ENCODE peak calls at places on chromosomes 6 and 20, in four cellular contexts. N is fibroblast of mammary gland, C is fibroblast of pulmonary artery, U is neural crest cell. D is an unnamed sample.

GRCh38 chr6:166235666-166236292 is 68.1 kb upstream of the TBXT start:
- DNase-seq in N (no peak), C (no peak), U (no peak), D (no peak)

GRCh38 chr20:36252511-36252910 is 16.2 kb downstream of the AAR2 start:
- DNase-seq in C (no peak), N (no peak), U (no peak), D (no peak)

GRCh38 chr6:147382945-147383554 is 125.4 kb upstream of the SAMD5 start:
- DNase-seq in U (no peak), N (peak; percentile 51), C (peak; percentile 69), D (no peak)

GRCh38 chr6:14035448-14035847 is 82.1 kb upstream of the CD83 start:
- DNase-seq in C (peak; percentile 75), N (peak; percentile 82), U (no peak), D (no peak)

GRCh38 chr6:169833258-169833794 is 81.9 kb downstream of the ERMARD start:
- DNase-seq in C (no peak), N (peak; percentile 15), U (no peak), D (no peak)

GRCh38 chr6:125259354-125259736 is 42.4 kb downstream of the HDDC2 start:
- DNase-seq in C (no peak), U (no peak), N (no peak), D (no peak)

GRCh38 chr6:73032586-73032985 is 192.7 kb downstream of the KHDC1L start:
- DNase-seq in U (no peak), C (peak; percentile 6), N (peak; percentile 38), D (no peak)

GRCh38 chr6:30543824-30544223 is 12.5 kb downstream of the GNL1 start:
- DNase-seq in N (no peak), U (no peak), C (no peak), D (no peak)

GRCh38 chr6:109791301-109791700 is 100.2 kb downstream of the FIG4 start:
- DNase-seq in N (peak; percentile 86), C (no peak), U (no peak), D (no peak)

GRCh38 chr20:22984611-22985010 is 50.5 kb upstream of the SSTR4 start:
- DNase-seq in C (no peak), N (no peak), U (no peak), D (no peak)

GRCh38 chr6:39844866-39845265 is 52.7 kb downstream of the DAAM2 start:
- DNase-seq in C (no peak), U (no peak), N (no peak), D (no peak)

GRCh38 chr6:39841923-39842322 is 49.7 kb downstream of the DAAM2 start:
- DNase-seq in U (no peak), N (no peak), C (no peak), D (no peak)

GRCh38 chr6:39841291-39841690 is 49.1 kb downstream of the DAAM2 start:
- DNase-seq in N (no peak), C (no peak), U (no peak), D (no peak)

GRCh38 chr6:39840781-39841180 is 48.6 kb downstream of the DAAM2 start:
- DNase-seq in U (no peak), C (no peak), N (no peak), D (no peak)

DNA sequence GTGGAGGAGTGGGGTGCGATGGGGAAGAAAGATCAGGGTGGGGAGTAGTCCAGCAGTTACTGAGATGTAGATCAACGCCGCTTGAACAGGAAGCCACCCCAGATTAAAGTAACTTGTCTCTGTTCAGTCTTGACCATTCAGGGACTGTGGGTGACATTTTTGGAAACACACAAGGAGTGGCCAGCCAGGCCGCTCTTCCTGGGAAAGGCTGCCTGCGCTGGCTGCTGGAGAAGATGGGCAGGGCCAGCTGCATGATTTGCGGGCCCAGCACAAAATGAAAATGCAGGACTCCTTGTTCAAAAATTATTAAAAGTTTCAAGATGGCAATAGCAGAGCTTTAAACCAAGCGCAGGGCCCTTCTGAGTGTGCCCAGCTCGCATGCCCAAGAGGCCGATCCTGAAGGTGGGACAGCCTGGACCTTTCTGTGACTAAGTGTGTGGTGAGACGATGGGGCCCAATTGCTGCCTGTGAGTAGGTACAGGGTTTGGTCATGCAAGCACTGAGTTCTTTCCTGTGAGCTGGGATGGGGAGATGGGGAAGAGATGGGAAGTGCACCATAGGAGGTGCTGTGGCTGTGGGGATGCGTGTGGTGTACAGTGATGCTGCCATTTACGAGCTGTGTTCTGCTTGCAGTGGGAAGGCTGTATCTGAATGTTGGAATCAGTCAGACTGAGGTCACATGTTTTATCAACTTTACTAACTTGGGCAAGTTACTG is 51.3 kb downstream of the DAAM2 start:
- DNase-seq in U (no peak), C (peak; percentile 41), N (peak; percentile 30), D (no peak)
- TF ChIP-seq CTCF in U (no peak), C (peak; percentile 38), N (peak; percentile 26), D (no peak)

GRCh38 chr6:122180132-122180531 is 219.3 kb upstream of the HSF2 start:
- DNase-seq in C (no peak), N (peak; percentile 21), U (no peak), D (no peak)
- TF ChIP-seq CTCF in C (no peak), N (peak; percentile 10), U (peak; percentile 25), D (peak; percentile 46)

DNA sequence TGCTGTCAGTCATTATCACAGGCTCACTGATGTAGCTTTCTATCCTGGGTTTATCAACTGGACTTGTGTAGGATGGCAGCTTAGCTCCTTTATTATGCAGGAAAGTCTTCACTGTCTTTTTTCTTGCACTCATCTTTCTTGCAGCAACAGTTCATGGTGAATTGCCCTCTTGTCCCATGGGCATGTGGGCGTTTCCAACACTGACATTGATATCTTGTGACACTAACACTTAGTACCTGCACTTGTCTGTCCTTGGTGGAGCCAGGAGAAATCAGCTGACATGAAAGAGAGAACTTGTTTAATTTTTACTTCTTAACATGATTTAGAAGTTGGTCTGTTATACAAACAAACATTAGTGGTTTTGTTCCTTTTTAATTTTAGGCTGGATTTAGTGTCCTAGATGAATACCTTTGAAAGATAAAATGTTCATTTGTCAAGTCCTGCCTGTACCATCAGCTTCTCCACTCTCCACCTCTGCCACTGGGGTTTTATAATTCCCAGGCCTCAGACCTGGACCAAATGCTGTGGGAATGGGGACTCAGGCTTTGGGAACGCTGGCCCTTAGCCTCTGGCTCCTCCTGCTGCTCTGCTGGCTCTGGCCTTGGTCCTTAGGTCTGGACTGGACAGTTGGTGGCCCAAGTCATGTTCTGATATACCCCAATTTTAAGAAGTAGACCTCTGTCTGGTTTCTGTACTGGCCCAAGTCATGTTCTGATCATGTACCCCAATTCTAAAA is 161.0 kb upstream of the LAMP5 start:
- DNase-seq in U (no peak), N (peak; percentile 11), C (peak; percentile 6), D (no peak)
- TF ChIP-seq CTCF in U (no peak), N (peak; percentile 10), C (no peak), D (no peak)

GRCh38 chr6:68778356-68779020 is 143.4 kb downstream of the ADGRB3 start:
- DNase-seq in U (peak; percentile 8), C (peak; percentile 78), N (peak; percentile 53), D (no peak)
- TF ChIP-seq CTCF in U (peak; percentile 78), C (peak; percentile 83), N (peak; percentile 58), D (peak; percentile 55)